ENCODE peak calls at places on chromosomes 1 and 21, in eight cellular contexts. C is stimulated activated CD4-positive, alpha-beta T cell treated with anti-CD3 and anti-CD28 coated beads, Interleukin-1b, Interleukin-23, amount 100 ng/mL, for 4 hours; Y is NCI-H1417 treated with DMSO at 0.1 percent for 48 hours; N is ELF-1; G is NCI-H1092; A is activated effector memory CD4-positive, alpha-beta T cell treated with Interleukin-2 at 50 U/mL for 16 hours; H is T-helper 2 cell treated with Interferon-gamma antibody and Interleukin-4, amounts not matched to agents 5 μg/mL and 100 μg/mL, for 36 hours; X is germinal center. W is an unnamed sample.
A peak's percentile ranks its signal among the peaks of the same experiment; 100 is the strongest.

GRCh38 chr1:35097224-35097623 is 18.0 kb downstream of the ZMYM1 start:
- DNase-seq in H (peak; percentile 10), C (no peak), N (no peak), G (no peak), A (no peak), X (no peak), Y (no peak), W (no peak)

GRCh38 chr1:4140241-4140640 is 240.2 kb upstream of the C1orf174 start:
- DNase-seq in C (no peak), Y (no peak), H (no peak), A (no peak), G (no peak), N (no peak), X (no peak), W (no peak)

GRCh38 chr1:155646307-155646706 is 36.3 kb downstream of the MSTO1 start:
- DNase-seq in Y (no peak), G (no peak), X (no peak), C (no peak), N (no peak), A (no peak), H (no peak), W (peak; percentile 79)

GRCh38 chr1:226632922-226633351 is 84.4 kb downstream of the STUM start:
- DNase-seq in G (no peak), N (no peak), A (no peak), Y (no peak), C (no peak), X (peak; percentile 74), H (peak; percentile 57), W (no peak)

GRCh38 chr1:198003468-198003867 is 86.3 kb downstream of the LHX9 start:
- DNase-seq in A (no peak), C (no peak), X (no peak), Y (no peak), H (no peak), G (no peak), N (no peak), W (no peak)

GRCh38 chr1:44276006-44276405 is 62.7 kb downstream of the DMAP1 start:
- DNase-seq in C (no peak), G (peak; percentile 31), X (no peak), H (no peak), Y (no peak), N (peak; percentile 20), A (no peak), W (peak; percentile 28)

GRCh38 chr1:228306275-228307217 is 98.7 kb downstream of the OBSCN start:
- DNase-seq in H (no peak), X (no peak), N (no peak), Y (no peak), C (no peak), A (no peak), G (peak; percentile 2), W (no peak)

GRCh38 chr1:24540906-24541710 is 14.8 kb upstream of the NCMAP start:
- DNase-seq in G (no peak), N (no peak), Y (no peak), X (no peak), H (no peak), C (no peak), A (no peak), W (peak; percentile 65)

GRCh38 chr1:81125672-81126071 is 675.1 kb upstream of the ADGRL2 start:
- DNase-seq in G (no peak), N (no peak), X (no peak), Y (no peak), C (no peak), A (no peak), H (no peak), W (no peak)

GRCh38 chr21:29166853-29167252 is 36.4 kb downstream of the MAP3K7CL start:
- DNase-seq in X (no peak), H (no peak), G (no peak), A (no peak), N (no peak), C (no peak), Y (no peak), W (no peak)

GRCh38 chr1:21936366-21937031 is 611 bp downstream of the HSPG2 start:
- DNase-seq in A (no peak), H (no peak), C (no peak), N (no peak), X (no peak), G (no peak), Y (no peak), W (no peak)

GRCh38 chr1:24322636-24323177 is 3.5 kb downstream of the GRHL3 start:
- DNase-seq in N (no peak), C (no peak), H (no peak), Y (no peak), G (no peak), X (no peak), A (no peak), W (no peak)

GRCh38 chr1:230266456-230266855 is 159.7 kb downstream of the PGBD5 start:
- DNase-seq in N (no peak), G (no peak), C (no peak), H (no peak), A (no peak), X (no peak), Y (no peak), W (no peak)